ENCODE peak calls at places on chromosomes 4 and X, in seven cellular contexts. E, C, F, D, L, V and H are unnamed samples. For H3K4me1, the result is how much of the 10 kb centered on the place peaks cover.

GRCh38 chrX:17697191-17697590 is 40.1 kb upstream of the SCML1 start:
- DNase-seq in E (no peak), C (no peak), F (peak), D (peak), L (peak), V (no peak), H (peak)

GRCh38 chr4:48262926-48263325 is 6.7 kb downstream of the TEC start:
- DNase-seq in E (no peak), C (no peak), F (peak), D (no peak), L (no peak), V (no peak), H (no peak)

GRCh38 chr4:139030614-139031235 is 15.1 kb downstream of the NOCT start:
- DNase-seq in E (peak), C (peak), F (peak), D (peak), L (peak), V (peak), H (peak)

GRCh38 chr4:74444891-74445642 is at the start of gene AREG:
- DNase-seq in E (peak), C (peak), F (peak), D (peak), L (peak), V (peak), H (peak)

GRCh38 chrX:147912093-147912801 is 528 bp downstream of the FMR1 start:
- DNase-seq in E (peak), C (peak), F (peak), D (peak), L (peak), V (peak), H (peak)

GRCh38 chrX:127038065-127038464 is 218.5 kb downstream of the PRR32 start:
- DNase-seq in E (no peak), C (peak), F (no peak), D (no peak), L (peak), V (no peak), H (no peak)

GRCh38 chr4:3294401-3295241 is 1.8 kb downstream of the RGS12 start:
- DNase-seq in E (no peak), C (no peak), F (peak), D (no peak), L (no peak), V (no peak), H (no peak)

GRCh38 chr4:3673716-3674478 is 92.3 kb upstream of the ADRA2C start:
- DNase-seq in E (no peak), C (no peak), F (no peak), D (no peak), L (no peak), V (peak), H (no peak)

GRCh38 chr4:2281575-2282343 is 19.9 kb upstream of the MXD4 start:
- DNase-seq in E (no peak), C (no peak), F (no peak), D (no peak), L (peak), V (no peak), H (peak)

GRCh38 chrX:12894074-12894691 is 12.2 kb upstream of the TLR8 start:
- DNase-seq in E (no peak), C (peak), F (peak), D (no peak), L (peak), V (peak), H (peak)

GRCh38 chr4:145852256-145852839 is 86.3 kb downstream of the ZNF827 start:
- DNase-seq in E (no peak), C (no peak), F (no peak), D (no peak), L (no peak), V (no peak), H (no peak)

GRCh38 chr4:174256277-174256713 is 27.2 kb downstream of the FBXO8 start:
- DNase-seq in E (no peak), C (no peak), F (peak), D (peak), L (no peak), V (no peak), H (no peak)

GRCh38 chr4:14679906-14680305 is 322.4 kb upstream of the CPEB2 start:
- DNase-seq in E (no peak), C (no peak), F (no peak), D (no peak), L (no peak), V (no peak), H (no peak)

GRCh38 chrX:2664497-2664896 is 26.6 kb upstream of the CD99 start:
- DNase-seq in E (no peak), C (no peak), F (no peak), D (no peak), L (no peak), V (peak), H (no peak)

GRCh38 chr4:8909548-8909947 is 37.9 kb upstream of the HMX1 start:
- DNase-seq in E (peak), C (no peak), F (no peak), D (no peak), L (no peak), V (no peak), H (no peak)

GRCh38 chr4:20305976-20306375 is 54.3 kb downstream of the SLIT2 start:
- DNase-seq in E (no peak), C (no peak), F (peak), D (no peak), L (peak), V (no peak), H (no peak)

GRCh38 chrX:39308126-39308525 is 506.9 kb downstream of the MID1IP1 start:
- DNase-seq in E (no peak), C (no peak), F (peak), D (no peak), L (no peak), V (no peak), H (no peak)

GRCh38 chrX:2840961-2841360 is 12.2 kb downstream of the GYG2 start:
- DNase-seq in E (no peak), C (no peak), F (no peak), D (no peak), L (no peak), V (no peak), H (no peak)

GRCh38 chrX:102849396-102849795 is 87.7 kb upstream of the RAB40AL start:
- DNase-seq in E (no peak), C (no peak), F (no peak), D (no peak), L (no peak), V (no peak), H (no peak)

GRCh38 chrX:24927372-24927771 is 88.4 kb downstream of the ARX start:
- DNase-seq in E (no peak), C (no peak), F (no peak), D (no peak), L (no peak), V (no peak), H (no peak)

GRCh38 chrX:100863326-100863854 is 10.8 kb downstream of the NOX1 start:
- DNase-seq in E (no peak), C (no peak), F (no peak), D (no peak), L (no peak), V (no peak), H (no peak)

GRCh38 chr4:108601096-108601495 is 19.3 kb upstream of the RPL34 start:
- DNase-seq in E (no peak), C (no peak), F (no peak), D (no peak), L (no peak), V (no peak), H (no peak)

GRCh38 chrX:13695601-13696115 is 6.7 kb downstream of the RAB9A start:
- DNase-seq in E (no peak), C (no peak), F (no peak), D (no peak), L (no peak), V (no peak), H (no peak)

GRCh38 chr4:25144870-25145481 is 15.3 kb downstream of the SEPSECS start:
- DNase-seq in E (no peak), C (no peak), F (peak), D (no peak), L (peak), V (no peak), H (peak)

GRCh38 chrX:153830632-153831434 is 489 bp upstream of the PDZD4 start:
- DNase-seq in E (no peak), C (no peak), F (no peak), D (no peak), L (no peak), V (no peak), H (no peak)

GRCh38 chr4:20203508-20203907 is 48.2 kb upstream of the SLIT2 start:
- DNase-seq in E (no peak), C (no peak), F (peak), D (peak), L (no peak), V (no peak), H (no peak)

GRCh38 chr4:1413687-1414479 is 7.6 kb upstream of the NKX1-1 start:
- DNase-seq in E (peak), C (no peak), F (no peak), D (no peak), L (no peak), V (no peak), H (no peak)

GRCh38 chr4:10018818-10019438 is 2.4 kb downstream of the SLC2A9 start:
- DNase-seq in E (peak), C (peak), F (peak), D (peak), L (peak), V (peak), H (peak)

GRCh38 chrX:65871671-65872311 is 168.1 kb downstream of the VSIG4 start:
- DNase-seq in E (peak), C (peak), F (no peak), D (peak), L (peak), V (no peak), H (peak)

GRCh38 chr4:15675363-15675762 is 6.3 kb upstream of the FAM200B start:
- DNase-seq in E (no peak), C (no peak), F (no peak), D (no peak), L (no peak), V (no peak), H (no peak)

GRCh38 chr4:162838671-162839070 is 328.0 kb downstream of the NAF1 start:
- DNase-seq in E (no peak), C (no peak), F (no peak), D (no peak), L (no peak), V (no peak), H (no peak)

GRCh38 chrX:15356444-15356843 is 21.1 kb upstream of the PIGA start:
- DNase-seq in E (no peak), C (no peak), F (peak), D (no peak), L (no peak), V (no peak), H (no peak)

GRCh38 chrX:119565110-119565663 is at the start of gene STEEP1:
- DNase-seq in E (peak), C (peak), F (peak), D (peak), L (peak), V (peak), H (peak)

GRCh38 chr4:166777760-166778159 is 456.5 kb downstream of the SPOCK3 start:
- DNase-seq in E (no peak), C (no peak), F (no peak), D (no peak), L (no peak), V (no peak), H (no peak)

GRCh38 chr4:106914223-106914622 is 121.9 kb downstream of the DKK2 start:
- DNase-seq in E (no peak), C (no peak), F (peak), D (no peak), L (no peak), V (no peak), H (no peak)

GRCh38 chr4:26916195-26916594 is 55.6 kb downstream of the STIM2 start:
- DNase-seq in E (no peak), C (no peak), F (peak), D (no peak), L (no peak), V (no peak), H (no peak)

DNA sequence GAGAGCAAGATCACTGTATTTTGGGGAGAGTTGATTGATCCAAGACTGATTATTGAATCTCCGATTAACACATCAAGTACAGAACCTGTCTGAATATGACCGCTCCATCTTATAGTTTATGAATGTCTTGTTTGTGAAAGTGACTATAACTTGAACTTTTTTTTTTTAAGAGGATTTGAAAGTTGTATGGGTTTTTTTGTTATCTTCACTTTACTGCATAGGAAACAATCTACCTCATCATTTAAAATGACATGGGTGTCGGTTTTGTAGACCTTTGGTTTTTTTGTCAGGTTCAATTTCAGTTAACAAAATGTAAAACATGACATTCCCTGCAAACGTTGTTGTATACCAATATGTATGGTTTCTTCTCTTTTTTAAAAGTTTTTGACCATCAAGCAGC is 103.0 kb upstream of the NUDT6 start:
- DNase-seq in E (no peak), C (no peak), F (no peak), D (no peak), L (no peak), V (no peak), H (no peak)
- H3K27ac ChIP-seq in E (no peak), C (no peak), F (no peak), D (no peak), L (no peak), V (no peak), H (no peak)

GRCh38 chr4:185128272-185129119 is 14.6 kb upstream of the SLC25A4 start:
- DNase-seq in E (no peak), C (peak), F (peak), D (peak), L (no peak), V (peak), H (no peak)
- H3K4me3 ChIP-seq in E (peak), C (peak), F (peak), D (peak), L (peak), V (peak), H (no peak)

GRCh38 chr4:6940744-6941137 is 31.1 kb downstream of the TBC1D14 start:
- DNase-seq in E (no peak), C (no peak), F (no peak), D (no peak), L (no peak), V (peak), H (no peak)
- H3K4me1 ChIP-seq in E (half or more), C (under half), F (half or more), D (under half), L (under half), V (under half), H (under half)

GRCh38 chrX:11888421-11888820 is 130.4 kb downstream of the MSL3 start:
- DNase-seq in E (no peak), C (no peak), F (no peak), D (peak), L (no peak), V (no peak), H (no peak)
- H3K27ac ChIP-seq in E (no peak), C (no peak), F (no peak), D (peak), L (no peak), V (no peak), H (no peak)